ENCODE peak calls at places on chromosomes 16 and 17, in eight cellular contexts. One of them, this sample, is unnamed.

GRCh38 chr17:2612630-2613029 is 19.2 kb downstream of the PAFAH1B1 start:
- DNase-seq in left cardiac atrium: no peak
- DNase-seq in AG09309: no peak
- DNase-seq in cardiac septum: no peak
- DNase-seq in NCI-H2107: no peak
- DNase-seq in GM10248: no peak
- DNase-seq in A549: no peak
- DNase-seq in activated gamma-delta T cell treated with anti-CD3 and anti-CD28 coated beads, Interleukin-2, amount 50 U/mL, for 16 hours: no peak
- DNase-seq in this sample: no peak

GRCh38 chr16:3716831-3717234 is 491 bp downstream of the TRAP1 start:
- DNase-seq in activated gamma-delta T cell treated with anti-CD3 and anti-CD28 coated beads, Interleukin-2, amount 50 U/mL, for 16 hours: no peak
- DNase-seq in left cardiac atrium: no peak
- DNase-seq in AG09309: no peak
- DNase-seq in cardiac septum: no peak
- DNase-seq in NCI-H2107: no peak
- DNase-seq in A549: peak
- DNase-seq in GM10248: peak
- DNase-seq in this sample: peak

GRCh38 chr17:56653877-56654276 is 60.4 kb downstream of the NOG start:
- DNase-seq in NCI-H2107: no peak
- DNase-seq in AG09309: no peak
- DNase-seq in cardiac septum: no peak
- DNase-seq in GM10248: peak
- DNase-seq in activated gamma-delta T cell treated with anti-CD3 and anti-CD28 coated beads, Interleukin-2, amount 50 U/mL, for 16 hours: peak
- DNase-seq in A549: peak
- DNase-seq in left cardiac atrium: no peak
- DNase-seq in this sample: peak

GRCh38 chr17:78330570-78331224 is 29.2 kb downstream of the SOCS3 start:
- DNase-seq in left cardiac atrium: no peak
- DNase-seq in AG09309: no peak
- DNase-seq in NCI-H2107: no peak
- DNase-seq in cardiac septum: no peak
- DNase-seq in A549: peak
- DNase-seq in GM10248: no peak
- DNase-seq in activated gamma-delta T cell treated with anti-CD3 and anti-CD28 coated beads, Interleukin-2, amount 50 U/mL, for 16 hours: no peak
- DNase-seq in this sample: no peak

GRCh38 chr16:53372942-53373871 is 61.1 kb upstream of the RBL2 start:
- DNase-seq in activated gamma-delta T cell treated with anti-CD3 and anti-CD28 coated beads, Interleukin-2, amount 50 U/mL, for 16 hours: peak
- DNase-seq in A549: peak
- DNase-seq in left cardiac atrium: no peak
- DNase-seq in AG09309: no peak
- DNase-seq in NCI-H2107: no peak
- DNase-seq in GM10248: peak
- DNase-seq in cardiac septum: peak
- DNase-seq in this sample: peak

GRCh38 chr16:50610331-50611262 is 62.4 kb downstream of the NKD1 start:
- DNase-seq in activated gamma-delta T cell treated with anti-CD3 and anti-CD28 coated beads, Interleukin-2, amount 50 U/mL, for 16 hours: no peak
- DNase-seq in NCI-H2107: no peak
- DNase-seq in A549: no peak
- DNase-seq in AG09309: no peak
- DNase-seq in cardiac septum: no peak
- DNase-seq in left cardiac atrium: no peak
- DNase-seq in GM10248: no peak
- DNase-seq in this sample: no peak

GRCh38 chr16:53991181-53992056 is 287.5 kb downstream of the FTO start:
- DNase-seq in NCI-H2107: peak
- DNase-seq in A549: no peak
- DNase-seq in activated gamma-delta T cell treated with anti-CD3 and anti-CD28 coated beads, Interleukin-2, amount 50 U/mL, for 16 hours: no peak
- DNase-seq in GM10248: no peak
- DNase-seq in AG09309: no peak
- DNase-seq in cardiac septum: no peak
- DNase-seq in left cardiac atrium: no peak
- DNase-seq in this sample: no peak

GRCh38 chr16:85286970-85287814 is 174.9 kb upstream of the CIBAR2 start:
- DNase-seq in activated gamma-delta T cell treated with anti-CD3 and anti-CD28 coated beads, Interleukin-2, amount 50 U/mL, for 16 hours: no peak
- DNase-seq in GM10248: no peak
- DNase-seq in cardiac septum: no peak
- DNase-seq in A549: no peak
- DNase-seq in NCI-H2107: no peak
- DNase-seq in AG09309: no peak
- DNase-seq in left cardiac atrium: peak
- DNase-seq in this sample: no peak

GRCh38 chr17:77741109-77741508 is 217.4 kb upstream of the TNRC6C start:
- DNase-seq in AG09309: no peak
- DNase-seq in NCI-H2107: no peak
- DNase-seq in GM10248: no peak
- DNase-seq in activated gamma-delta T cell treated with anti-CD3 and anti-CD28 coated beads, Interleukin-2, amount 50 U/mL, for 16 hours: no peak
- DNase-seq in left cardiac atrium: no peak
- DNase-seq in cardiac septum: no peak
- DNase-seq in A549: no peak
- DNase-seq in this sample: no peak

GRCh38 chr16:85461814-85462404 is 151.2 kb upstream of the GSE1 start:
- DNase-seq in left cardiac atrium: no peak
- DNase-seq in GM10248: no peak
- DNase-seq in NCI-H2107: peak
- DNase-seq in AG09309: no peak
- DNase-seq in activated gamma-delta T cell treated with anti-CD3 and anti-CD28 coated beads, Interleukin-2, amount 50 U/mL, for 16 hours: no peak
- DNase-seq in A549: no peak
- DNase-seq in cardiac septum: no peak
- DNase-seq in this sample: no peak

GRCh38 chr17:66549312-66549705 is 246.9 kb downstream of the PRKCA start:
- DNase-seq in activated gamma-delta T cell treated with anti-CD3 and anti-CD28 coated beads, Interleukin-2, amount 50 U/mL, for 16 hours: no peak
- DNase-seq in GM10248: no peak
- DNase-seq in left cardiac atrium: no peak
- DNase-seq in cardiac septum: no peak
- DNase-seq in AG09309: peak
- DNase-seq in A549: no peak
- DNase-seq in NCI-H2107: no peak
- DNase-seq in this sample: no peak

GRCh38 chr17:62892870-62893338 is 73.1 kb upstream of the TANC2 start:
- DNase-seq in GM10248: no peak
- DNase-seq in cardiac septum: peak
- DNase-seq in NCI-H2107: no peak
- DNase-seq in AG09309: peak
- DNase-seq in left cardiac atrium: peak
- DNase-seq in A549: peak
- DNase-seq in activated gamma-delta T cell treated with anti-CD3 and anti-CD28 coated beads, Interleukin-2, amount 50 U/mL, for 16 hours: no peak
- DNase-seq in this sample: no peak

GRCh38 chr16:82452002-82452741 is 174.6 kb upstream of the CDH13 start:
- DNase-seq in cardiac septum: no peak
- DNase-seq in left cardiac atrium: no peak
- DNase-seq in NCI-H2107: no peak
- DNase-seq in GM10248: no peak
- DNase-seq in AG09309: no peak
- DNase-seq in A549: no peak
- DNase-seq in activated gamma-delta T cell treated with anti-CD3 and anti-CD28 coated beads, Interleukin-2, amount 50 U/mL, for 16 hours: no peak
- DNase-seq in this sample: no peak

GRCh38 chr16:50530277-50531236 is 17.6 kb upstream of the NKD1 start:
- DNase-seq in A549: no peak
- DNase-seq in cardiac septum: peak
- DNase-seq in GM10248: no peak
- DNase-seq in AG09309: no peak
- DNase-seq in NCI-H2107: no peak
- DNase-seq in left cardiac atrium: no peak
- DNase-seq in activated gamma-delta T cell treated with anti-CD3 and anti-CD28 coated beads, Interleukin-2, amount 50 U/mL, for 16 hours: no peak
- DNase-seq in this sample: no peak

GRCh38 chr16:3283525-3284447 is 495 bp downstream of the ZNF263 start:
- DNase-seq in cardiac septum: no peak
- DNase-seq in NCI-H2107: no peak
- DNase-seq in A549: no peak
- DNase-seq in left cardiac atrium: peak
- DNase-seq in GM10248: no peak
- DNase-seq in activated gamma-delta T cell treated with anti-CD3 and anti-CD28 coated beads, Interleukin-2, amount 50 U/mL, for 16 hours: no peak
- DNase-seq in AG09309: no peak
- DNase-seq in this sample: no peak

GRCh38 chr16:86877108-86877507 is 298.8 kb downstream of the FOXL1 start:
- DNase-seq in NCI-H2107: no peak
- DNase-seq in GM10248: no peak
- DNase-seq in AG09309: no peak
- DNase-seq in A549: no peak
- DNase-seq in left cardiac atrium: no peak
- DNase-seq in activated gamma-delta T cell treated with anti-CD3 and anti-CD28 coated beads, Interleukin-2, amount 50 U/mL, for 16 hours: no peak
- DNase-seq in cardiac septum: peak
- DNase-seq in this sample: no peak

GRCh38 chr16:54072237-54072636 is 214.3 kb downstream of the IRX3 start:
- DNase-seq in AG09309: no peak
- DNase-seq in GM10248: no peak
- DNase-seq in A549: no peak
- DNase-seq in left cardiac atrium: no peak
- DNase-seq in cardiac septum: no peak
- DNase-seq in NCI-H2107: no peak
- DNase-seq in activated gamma-delta T cell treated with anti-CD3 and anti-CD28 coated beads, Interleukin-2, amount 50 U/mL, for 16 hours: no peak
- DNase-seq in this sample: no peak

GRCh38 chr17:6374761-6375312 is 60.1 kb downstream of the AIPL1 start:
- DNase-seq in GM10248: peak
- DNase-seq in AG09309: no peak
- DNase-seq in NCI-H2107: no peak
- DNase-seq in cardiac septum: no peak
- DNase-seq in A549: peak
- DNase-seq in left cardiac atrium: no peak
- DNase-seq in activated gamma-delta T cell treated with anti-CD3 and anti-CD28 coated beads, Interleukin-2, amount 50 U/mL, for 16 hours: peak
- DNase-seq in this sample: peak

GRCh38 chr17:62760888-62761267 is 47.2 kb downstream of the MARCHF10 start:
- DNase-seq in left cardiac atrium: no peak
- DNase-seq in NCI-H2107: no peak
- DNase-seq in activated gamma-delta T cell treated with anti-CD3 and anti-CD28 coated beads, Interleukin-2, amount 50 U/mL, for 16 hours: no peak
- DNase-seq in GM10248: no peak
- DNase-seq in A549: no peak
- DNase-seq in AG09309: no peak
- DNase-seq in cardiac septum: no peak
- DNase-seq in this sample: no peak

GRCh38 chr17:57603978-57604377 is 141.1 kb downstream of the CCDC182 start:
- DNase-seq in left cardiac atrium: no peak
- DNase-seq in A549: no peak
- DNase-seq in NCI-H2107: no peak
- DNase-seq in AG09309: no peak
- DNase-seq in activated gamma-delta T cell treated with anti-CD3 and anti-CD28 coated beads, Interleukin-2, amount 50 U/mL, for 16 hours: peak
- DNase-seq in GM10248: no peak
- DNase-seq in cardiac septum: no peak
- DNase-seq in this sample: no peak

GRCh38 chr16:17082126-17082882 is 388.5 kb downstream of the XYLT1 start:
- DNase-seq in left cardiac atrium: no peak
- DNase-seq in activated gamma-delta T cell treated with anti-CD3 and anti-CD28 coated beads, Interleukin-2, amount 50 U/mL, for 16 hours: no peak
- DNase-seq in cardiac septum: no peak
- DNase-seq in A549: no peak
- DNase-seq in NCI-H2107: no peak
- DNase-seq in GM10248: no peak
- DNase-seq in AG09309: no peak
- DNase-seq in this sample: no peak

GRCh38 chr17:31596382-31597323 is 205.2 kb downstream of the RAB11FIP4 start:
- DNase-seq in left cardiac atrium: peak
- DNase-seq in activated gamma-delta T cell treated with anti-CD3 and anti-CD28 coated beads, Interleukin-2, amount 50 U/mL, for 16 hours: no peak
- DNase-seq in A549: peak
- DNase-seq in NCI-H2107: no peak
- DNase-seq in GM10248: peak
- DNase-seq in AG09309: peak
- DNase-seq in cardiac septum: peak
- DNase-seq in this sample: peak

GRCh38 chr17:78759969-78760352 is 22.1 kb downstream of the CYTH1 start:
- DNase-seq in left cardiac atrium: no peak
- DNase-seq in NCI-H2107: no peak
- DNase-seq in activated gamma-delta T cell treated with anti-CD3 and anti-CD28 coated beads, Interleukin-2, amount 50 U/mL, for 16 hours: no peak
- DNase-seq in A549: no peak
- DNase-seq in cardiac septum: no peak
- DNase-seq in AG09309: no peak
- DNase-seq in GM10248: no peak
- DNase-seq in this sample: no peak

This sample was measured in GM13977.